ENCODE peak calls at places on chromosomes 4 and X, in four cellular contexts. One of them, this sample, is unnamed.
A peak's percentile ranks its signal among the peaks of the same experiment; 100 is the strongest.

GRCh38 chr4:155604718-155605601 is 61.7 kb upstream of the GUCY1A1 start:
- DNase-seq in tibial artery: peak; percentile 61
- DNase-seq in right cardiac atrium: no peak
- DNase-seq in NCI-H1436: no peak
- DNase-seq in this sample: no peak

GRCh38 chrX:16807976-16808542 is 21.8 kb downstream of the TXLNG start:
- DNase-seq in tibial artery: no peak
- DNase-seq in right cardiac atrium: no peak
- DNase-seq in NCI-H1436: no peak
- DNase-seq in this sample: no peak

GRCh38 chrX:140776320-140776719 is 66.8 kb downstream of the LINC00632 start:
- DNase-seq in tibial artery: no peak
- DNase-seq in right cardiac atrium: no peak
- DNase-seq in NCI-H1436: no peak
- DNase-seq in this sample: no peak

GRCh38 chrX:68842351-68842750 is 13.5 kb downstream of the EFNB1 start:
- DNase-seq in tibial artery: no peak
- DNase-seq in right cardiac atrium: no peak
- DNase-seq in NCI-H1436: no peak
- DNase-seq in this sample: no peak

GRCh38 chrX:826448-826847 is 195.9 kb downstream of the SHOX start:
- DNase-seq in tibial artery: no peak
- DNase-seq in right cardiac atrium: no peak
- DNase-seq in NCI-H1436: no peak
- DNase-seq in this sample: no peak

GRCh38 chr4:181968371-181968770 is 274.8 kb upstream of the TENM3 start:
- DNase-seq in tibial artery: no peak
- DNase-seq in right cardiac atrium: no peak
- DNase-seq in NCI-H1436: no peak
- DNase-seq in this sample: no peak

GRCh38 chr4:147284218-147284617 is 196.7 kb upstream of the EDNRA start:
- DNase-seq in tibial artery: no peak
- DNase-seq in right cardiac atrium: no peak
- DNase-seq in NCI-H1436: no peak
- DNase-seq in this sample: no peak

GRCh38 chr4:119962631-119963030 is 104.0 kb downstream of the MAD2L1 start:
- DNase-seq in tibial artery: no peak
- DNase-seq in right cardiac atrium: no peak
- DNase-seq in NCI-H1436: no peak
- DNase-seq in this sample: no peak

GRCh38 chr4:165873298-165874071 is 448 bp downstream of the TLL1 start:
- DNase-seq in tibial artery: no peak
- DNase-seq in right cardiac atrium: peak; percentile 75
- DNase-seq in NCI-H1436: peak; percentile 15
- DNase-seq in this sample: peak; percentile 67

GRCh38 chrX:56726609-56727008 is 2.4 kb upstream of the NBDY start:
- DNase-seq in tibial artery: no peak
- DNase-seq in right cardiac atrium: no peak
- DNase-seq in NCI-H1436: peak; percentile 56
- DNase-seq in this sample: no peak

GRCh38 chr4:70183168-70183939 is 12.2 kb upstream of the ODAM start:
- DNase-seq in tibial artery: no peak
- DNase-seq in right cardiac atrium: no peak
- DNase-seq in NCI-H1436: peak; percentile 20
- DNase-seq in this sample: peak; percentile 42

GRCh38 chrX:74179071-74179470 is 124.9 kb upstream of the ZCCHC13 start:
- DNase-seq in tibial artery: no peak
- DNase-seq in right cardiac atrium: no peak
- DNase-seq in NCI-H1436: no peak
- DNase-seq in this sample: no peak

GRCh38 chrX:38358274-38358673 is 5.9 kb downstream of the OTC start:
- DNase-seq in tibial artery: no peak
- DNase-seq in right cardiac atrium: no peak
- DNase-seq in NCI-H1436: no peak
- DNase-seq in this sample: no peak

GRCh38 chr4:106541253-106541652 is 172.7 kb upstream of the GIMD1 start:
- DNase-seq in tibial artery: no peak
- DNase-seq in right cardiac atrium: no peak
- DNase-seq in NCI-H1436: no peak
- DNase-seq in this sample: no peak

GRCh38 chrX:35919536-35920309 is at the start of gene CFAP47:
- DNase-seq in tibial artery: no peak
- DNase-seq in right cardiac atrium: peak; percentile 56
- DNase-seq in NCI-H1436: peak; percentile 13
- DNase-seq in this sample: peak; percentile 52

GRCh38 chr4:89379541-89380035 is 72.0 kb upstream of the GPRIN3 start:
- DNase-seq in tibial artery: no peak
- DNase-seq in right cardiac atrium: no peak
- DNase-seq in NCI-H1436: no peak
- DNase-seq in this sample: no peak

GRCh38 chr4:168739851-168740250 is 243.0 kb downstream of the PALLD start:
- DNase-seq in tibial artery: no peak
- DNase-seq in right cardiac atrium: no peak
- DNase-seq in NCI-H1436: no peak
- DNase-seq in this sample: no peak

GRCh38 chrX:9745417-9746115 is 20.1 kb downstream of the GPR143 start:
- DNase-seq in tibial artery: no peak
- DNase-seq in right cardiac atrium: no peak
- DNase-seq in NCI-H1436: no peak
- DNase-seq in this sample: peak; percentile 29

GRCh38 chrX:116009871-116010710 is 160.5 kb upstream of the AGTR2 start:
- DNase-seq in tibial artery: no peak
- DNase-seq in right cardiac atrium: peak; percentile 60
- DNase-seq in NCI-H1436: no peak
- DNase-seq in this sample: no peak

GRCh38 chr4:75087865-75088264 is 154.9 kb downstream of the PARM1 start:
- DNase-seq in tibial artery: no peak
- DNase-seq in right cardiac atrium: no peak
- DNase-seq in NCI-H1436: no peak
- DNase-seq in this sample: no peak

GRCh38 chrX:31555506-31555905 is 483.7 kb upstream of the FTHL17 start:
- DNase-seq in tibial artery: no peak
- DNase-seq in right cardiac atrium: no peak
- DNase-seq in NCI-H1436: no peak
- DNase-seq in this sample: no peak

GRCh38 chr4:94363136-94363655 is 20.6 kb upstream of the HPGDS start:
- DNase-seq in tibial artery: no peak
- DNase-seq in right cardiac atrium: no peak
- DNase-seq in NCI-H1436: no peak
- DNase-seq in this sample: no peak

GRCh38 chr4:10239982-10240654 is 123.5 kb upstream of the WDR1 start:
- DNase-seq in tibial artery: no peak
- DNase-seq in right cardiac atrium: no peak
- DNase-seq in NCI-H1436: no peak
- DNase-seq in this sample: no peak

This sample was measured in endothelial cell.